ENCODE peak calls at places on chromosomes 5 and 9, in ten cellular contexts. B is heart right ventricle, L is left ventricle myocardium inferior, A is substantia nigra, V is brain microvascular endothelial cell, E is K562, N is right atrium auricular region, S is mammary epithelial cell, F is HepG2, H is astrocyte. R is an unnamed sample.

GRCh38 chr5:36691993-36692392 is 85.6 kb downstream of the SLC1A3 start:
- DNase-seq in B (no peak), L (peak), A (peak), V (no peak), E (no peak), N (no peak), S (no peak), F (no peak), H (peak), R (no peak)

GRCh38 chr9:71806916-71807315 is 38.6 kb upstream of the CEMIP2 start:
- DNase-seq in B (peak), L (peak), A (peak), V (peak), E (peak), N (no peak), S (peak), F (peak), H (peak), R (peak)

GRCh38 chr5:79025054-79025465 is 40.0 kb upstream of the ARSB start:
- DNase-seq in B (peak), L (peak), A (peak), V (peak), E (peak), N (no peak), S (peak), F (peak), H (peak), R (no peak)

GRCh38 chr9:113933188-113933587 is 57.1 kb downstream of the ZNF618 start:
- DNase-seq in B (no peak), L (no peak), A (no peak), V (peak), E (no peak), N (peak), S (no peak), F (no peak), H (no peak), R (no peak)

GRCh38 chr5:141002667-141002965 is 36.3 kb downstream of the PCDHAC2 start:
- DNase-seq in B (no peak), L (no peak), A (no peak), V (no peak), E (no peak), N (no peak), S (no peak), F (no peak), H (no peak), R (no peak)

GRCh38 chr5:154346427-154346826 is 99.4 kb upstream of the SAP30L start:
- DNase-seq in B (no peak), L (no peak), A (no peak), V (no peak), E (no peak), N (no peak), S (no peak), F (no peak), H (no peak), R (no peak)

GRCh38 chr5:60649288-60649917 is 50.6 kb downstream of the DEPDC1B start:
- DNase-seq in B (no peak), L (no peak), A (no peak), V (peak), E (peak), N (no peak), S (peak), F (peak), H (peak), R (no peak)

GRCh38 chr5:139014726-139015125 is 139.6 kb upstream of the LRRTM2 start:
- DNase-seq in B (no peak), L (no peak), A (no peak), V (peak), E (no peak), N (no peak), S (peak), F (no peak), H (peak), R (peak)

GRCh38 chr5:59380350-59380951 is 513.1 kb downstream of the PDE4D start:
- DNase-seq in B (no peak), L (no peak), A (no peak), V (peak), E (peak), N (no peak), S (peak), F (peak), H (peak), R (peak)

GRCh38 chr5:95842955-95843544 is 20.5 kb upstream of the GLRX start:
- DNase-seq in B (peak), L (peak), A (peak), V (peak), E (peak), N (peak), S (no peak), F (peak), H (peak), R (no peak)

GRCh38 chr5:52837591-52838001 is 49.9 kb downstream of the ITGA1 start:
- DNase-seq in B (no peak), L (no peak), A (no peak), V (no peak), E (no peak), N (no peak), S (no peak), F (no peak), H (peak), R (no peak)

GRCh38 chr9:34685591-34685990 is 5.5 kb downstream of the CCL19 start:
- DNase-seq in B (no peak), L (no peak), A (no peak), V (no peak), E (no peak), N (no peak), S (no peak), F (no peak), H (no peak), R (no peak)

GRCh38 chr5:24170026-24170425 is 474.8 kb downstream of the CDH10 start:
- DNase-seq in B (no peak), L (no peak), A (no peak), V (no peak), E (no peak), N (no peak), S (no peak), F (no peak), H (no peak), R (no peak)

GRCh38 chr9:87657893-87658292 is 68.0 kb upstream of the CTSL start:
- DNase-seq in B (no peak), L (no peak), A (no peak), V (no peak), E (no peak), N (no peak), S (no peak), F (no peak), H (no peak), R (no peak)

GRCh38 chr5:57724836-57725235 is 242.2 kb upstream of the ACTBL2 start:
- DNase-seq in B (no peak), L (no peak), A (no peak), V (peak), E (no peak), N (no peak), S (peak), F (no peak), H (peak), R (no peak)

GRCh38 chr9:4297151-4297794 is 2.6 kb downstream of the GLIS3 start:
- DNase-seq in B (peak), L (peak), A (peak), V (peak), E (peak), N (peak), S (peak), F (peak), H (peak), R (no peak)

GRCh38 chr5:15577132-15577531 is 77.2 kb downstream of the FBXL7 start:
- DNase-seq in B (no peak), L (peak), A (no peak), V (no peak), E (no peak), N (no peak), S (no peak), F (no peak), H (no peak), R (no peak)

GRCh38 chr5:169011009-169011408 is 289.9 kb downstream of the SLIT3 start:
- DNase-seq in B (no peak), L (no peak), A (no peak), V (no peak), E (no peak), N (no peak), S (no peak), F (no peak), H (no peak), R (no peak)

GRCh38 chr9:77495834-77496671 is 152.1 kb downstream of the GNA14 start:
- DNase-seq in B (no peak), L (no peak), A (no peak), V (peak), E (no peak), N (no peak), S (peak), F (peak), H (peak), R (no peak)

GRCh38 chr5:33890633-33891032 is 1.2 kb downstream of the ADAMTS12 start:
- DNase-seq in B (no peak), L (no peak), A (no peak), V (peak), E (no peak), N (no peak), S (peak), F (no peak), H (peak), R (no peak)

GRCh38 chr9:104494808-104495207 is 9.3 kb upstream of the OR13F1 start:
- DNase-seq in B (no peak), L (no peak), A (no peak), V (no peak), E (no peak), N (no peak), S (no peak), F (no peak), H (no peak), R (no peak)

GRCh38 chr9:5042661-5043178 is 57.6 kb downstream of the JAK2 start:
- DNase-seq in B (no peak), L (no peak), A (no peak), V (no peak), E (no peak), N (no peak), S (no peak), F (no peak), H (no peak), R (no peak)

GRCh38 chr9:127059030-127059429 is 63.4 kb downstream of the ANGPTL2 start:
- DNase-seq in B (no peak), L (no peak), A (no peak), V (no peak), E (no peak), N (no peak), S (no peak), F (no peak), H (no peak), R (no peak)

GRCh38 chr5:108681079-108681921 is 66.4 kb upstream of the FER start:
- DNase-seq in B (no peak), L (no peak), A (no peak), V (peak), E (peak), N (no peak), S (peak), F (peak), H (peak), R (peak)

GRCh38 chr9:75574569-75574968 is 315.9 kb upstream of the PCSK5 start:
- DNase-seq in B (no peak), L (no peak), A (no peak), V (no peak), E (no peak), N (no peak), S (no peak), F (no peak), H (no peak), R (no peak)

GRCh38 chr5:176955895-176956294 is 50.7 kb downstream of the UIMC1 start:
- DNase-seq in B (no peak), L (no peak), A (no peak), V (peak), E (no peak), N (no peak), S (peak), F (no peak), H (peak), R (no peak)

GRCh38 chr5:110255194-110255593 is 471.3 kb downstream of the TMEM232 start:
- DNase-seq in B (no peak), L (no peak), A (no peak), V (no peak), E (no peak), N (no peak), S (no peak), F (no peak), H (no peak), R (no peak)

GRCh38 chr5:44707721-44708120 is 101.0 kb upstream of the MRPS30 start:
- DNase-seq in B (no peak), L (no peak), A (no peak), V (no peak), E (no peak), N (no peak), S (no peak), F (no peak), H (no peak), R (no peak)

GRCh38 chr5:143025971-143026370 is 255.8 kb downstream of the ARHGAP26 start:
- DNase-seq in B (no peak), L (no peak), A (no peak), V (no peak), E (no peak), N (no peak), S (no peak), F (no peak), H (peak), R (no peak)

GRCh38 chr5:143021595-143021994 is 251.4 kb downstream of the ARHGAP26 start:
- DNase-seq in B (no peak), L (no peak), A (no peak), V (no peak), E (no peak), N (no peak), S (no peak), F (no peak), H (no peak), R (no peak)

GRCh38 chr5:143025376-143025775 is 255.2 kb downstream of the ARHGAP26 start:
- DNase-seq in B (no peak), L (no peak), A (no peak), V (no peak), E (no peak), N (no peak), S (no peak), F (no peak), H (no peak), R (no peak)

GRCh38 chr5:143024227-143024920 is 254.2 kb downstream of the ARHGAP26 start:
- DNase-seq in B (no peak), L (no peak), A (no peak), V (no peak), E (no peak), N (no peak), S (no peak), F (no peak), H (no peak), R (no peak)

DNA sequence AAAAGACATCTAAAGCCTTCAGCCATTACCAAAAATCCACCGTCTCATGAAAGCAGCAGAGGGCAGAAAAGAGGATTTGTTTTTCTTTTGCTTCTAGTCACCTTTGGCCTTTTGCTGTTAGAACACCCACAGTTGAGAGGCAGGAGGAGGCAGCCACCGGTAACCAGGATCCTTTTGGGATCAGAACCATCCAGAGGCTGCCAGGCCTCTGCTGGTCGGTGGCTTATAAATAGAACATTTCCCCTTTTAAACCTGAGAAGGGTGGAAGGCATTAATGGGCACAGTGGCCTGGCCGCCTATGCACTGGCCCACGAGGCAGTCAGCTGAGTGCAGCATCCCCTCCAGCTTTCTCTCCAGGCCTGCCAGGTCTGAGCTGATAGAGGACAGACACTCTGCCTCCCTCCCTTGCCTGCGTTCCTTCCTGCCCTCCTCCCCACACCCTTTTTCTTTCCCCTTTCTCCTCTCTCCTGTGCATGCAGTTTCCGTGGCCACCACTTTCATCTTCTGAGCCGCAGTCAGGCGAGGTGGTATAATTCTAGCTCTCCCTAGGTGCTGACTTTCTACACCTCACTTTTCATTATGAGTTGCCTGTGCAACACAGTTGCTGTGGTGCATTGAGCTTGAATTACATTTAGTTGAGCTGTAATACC is 253.4 kb downstream of the ARHGAP26 start:
- DNase-seq in B (peak), L (peak), A (peak), V (no peak), E (no peak), N (no peak), S (no peak), F (no peak), H (no peak), R (no peak)
- H3K27ac ChIP-seq in B (peak), L (peak), A (no peak), V (no peak), E (no peak), N (peak), S (no peak), F (no peak), H (no peak), R (no peak)

GRCh38 chr9:110189001-110189400 is 19.0 kb downstream of the C9orf152 start:
- DNase-seq in B (no peak), L (peak), A (peak), V (no peak), E (no peak), N (no peak), S (no peak), F (peak), H (no peak), R (no peak)

GRCh38 chr9:110187126-110187525 is 20.8 kb downstream of the C9orf152 start:
- DNase-seq in B (no peak), L (no peak), A (no peak), V (no peak), E (no peak), N (no peak), S (no peak), F (no peak), H (no peak), R (no peak)

GRCh38 chr9:110192531-110193326 is 15.2 kb downstream of the C9orf152 start:
- DNase-seq in B (no peak), L (no peak), A (no peak), V (peak), E (no peak), N (no peak), S (no peak), F (no peak), H (peak), R (no peak)

GRCh38 chr9:110189559-110190311 is 18.2 kb downstream of the C9orf152 start:
- DNase-seq in B (no peak), L (no peak), A (no peak), V (no peak), E (no peak), N (no peak), S (no peak), F (no peak), H (no peak), R (no peak)

GRCh38 chr9:110191616-110192015 is 16.3 kb downstream of the C9orf152 start:
- DNase-seq in B (no peak), L (no peak), A (no peak), V (no peak), E (no peak), N (no peak), S (no peak), F (no peak), H (no peak), R (no peak)
- H3K27ac ChIP-seq in B (no peak), L (no peak), A (no peak), V (no peak), E (no peak), N (no peak), S (no peak), F (peak), H (no peak), R (no peak)

GRCh38 chr9:129464972-129465833 is 155.7 kb downstream of the C9orf50 start:
- DNase-seq in B (peak), L (no peak), A (no peak), V (no peak), E (no peak), N (peak), S (peak), F (no peak), H (peak), R (no peak)
- H3K27ac ChIP-seq in B (no peak), L (no peak), A (no peak), V (no peak), E (no peak), N (peak), S (no peak), F (no peak), H (peak), R (no peak)

DNA sequence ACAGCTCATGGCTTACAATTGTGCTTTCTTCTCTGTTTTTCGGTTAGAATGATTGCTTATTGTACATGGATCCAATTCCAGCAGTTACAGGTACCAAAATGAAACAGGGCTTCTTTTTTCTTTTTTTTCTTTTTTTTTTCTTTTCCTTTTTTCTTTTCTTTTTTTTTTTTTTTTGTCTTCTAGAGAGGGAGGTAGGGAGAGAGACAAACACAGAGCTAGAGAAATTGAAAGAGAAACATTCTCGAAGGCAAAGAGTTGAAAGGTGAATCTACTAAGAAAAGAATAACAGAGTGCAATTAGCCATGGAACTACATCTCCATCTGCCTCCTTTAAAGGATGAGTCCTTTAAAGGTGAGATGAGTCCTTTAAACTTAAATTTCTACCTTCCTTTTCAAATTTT is 1.0 kb upstream of the EDIL3 start:
- DNase-seq in B (no peak), L (no peak), A (no peak), V (no peak), E (no peak), N (no peak), S (no peak), F (no peak), H (no peak), R (no peak)
- H3K27ac ChIP-seq in B (no peak), L (no peak), A (peak), V (no peak), E (no peak), N (peak), S (no peak), F (no peak), H (peak), R (no peak)

GRCh38 chr9:107971241-107971640 is 481.7 kb upstream of the KLF4 start:
- DNase-seq in B (no peak), L (no peak), A (no peak), V (no peak), E (no peak), N (no peak), S (no peak), F (no peak), H (no peak), R (no peak)
- H3K27ac ChIP-seq in B (no peak), L (no peak), A (no peak), V (no peak), E (no peak), N (no peak), S (no peak), F (no peak), H (no peak), R (no peak)

DNA sequence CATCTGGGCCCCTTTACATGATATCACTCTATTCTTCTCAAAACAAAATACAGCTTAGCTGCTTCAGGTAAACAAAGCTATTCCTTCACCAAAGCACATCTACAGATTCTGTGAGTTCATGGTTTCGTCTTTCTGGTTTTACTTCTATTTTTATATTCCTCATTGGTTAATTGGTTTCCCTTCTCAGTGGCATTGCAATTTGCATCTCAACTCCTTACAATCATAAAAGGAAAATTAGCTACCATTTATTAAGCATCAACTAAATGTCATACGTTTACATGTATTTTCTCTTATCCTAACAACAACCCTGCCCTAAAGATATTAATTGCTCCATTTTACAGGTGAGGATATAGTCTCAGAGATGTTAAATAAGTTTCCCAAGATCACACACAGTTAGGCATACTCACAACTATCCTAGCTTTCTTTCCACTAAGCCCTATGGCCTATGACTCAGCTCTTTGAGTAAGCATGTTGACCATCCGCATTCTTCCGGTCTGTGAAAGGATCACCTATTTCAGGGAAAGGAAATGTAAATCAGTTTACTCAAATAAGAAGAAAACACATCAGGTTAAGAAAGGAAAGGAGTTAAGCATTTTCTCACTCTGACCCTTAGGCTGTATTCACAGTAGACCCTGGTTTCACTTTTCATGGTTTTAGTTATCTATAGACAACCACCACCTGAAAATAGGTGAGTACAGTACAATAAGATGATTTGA is 146.1 kb downstream of the CAAP1 start:
- DNase-seq in B (no peak), L (no peak), A (no peak), V (peak), E (no peak), N (no peak), S (peak), F (peak), H (peak), R (peak)
- H3K27ac ChIP-seq in B (no peak), L (no peak), A (no peak), V (no peak), E (no peak), N (no peak), S (no peak), F (no peak), H (no peak), R (peak)

GRCh38 chr9:98877211-98877730 is 66.4 kb upstream of the COL15A1 start:
- DNase-seq in B (no peak), L (no peak), A (no peak), V (no peak), E (no peak), N (peak), S (no peak), F (no peak), H (no peak), R (no peak)
- H3K27ac ChIP-seq in B (no peak), L (no peak), A (no peak), V (no peak), E (no peak), N (no peak), S (no peak), F (no peak), H (no peak), R (no peak)

R was measured in epithelial cell of prostate.